ENCODE peak calls at places on chromosomes 3 and 15, in five cellular contexts. W, C, R, V and D are unnamed samples.

GRCh38 chr15:58003810-58004209 is 61.7 kb downstream of the ALDH1A2 start:
- DNase-seq in W (no peak), R (no peak), V (no peak), C (no peak), D (no peak)

GRCh38 chr3:30658328-30659052 is 52.1 kb downstream of the TGFBR2 start:
- DNase-seq in R (peak), W (peak), V (no peak), C (peak), D (peak)

GRCh38 chr3:133944181-133944580 is 48.5 kb upstream of the RAB6B start:
- DNase-seq in C (no peak), R (peak), W (no peak), V (no peak), D (peak)

GRCh38 chr3:85476891-85477495 is 518.2 kb downstream of the CADM2 start:
- DNase-seq in C (no peak), R (peak), W (no peak), V (no peak), D (peak)

GRCh38 chr3:78878011-78878410 is 889.8 kb downstream of the ROBO1 start:
- DNase-seq in R (peak), C (peak), V (no peak), W (no peak), D (no peak)

GRCh38 chr3:39962566-39962965 is 153.2 kb downstream of the MYRIP start:
- DNase-seq in W (no peak), R (peak), V (no peak), C (peak), D (no peak)

GRCh38 chr3:99842826-99843589 is 25.3 kb downstream of the CMSS1 start:
- DNase-seq in C (peak), W (peak), V (no peak), R (peak), D (peak)

GRCh38 chr3:197880361-197881339 is 69.3 kb upstream of the RPL35A start:
- DNase-seq in V (no peak), C (no peak), R (no peak), W (no peak), D (no peak)

GRCh38 chr3:44890852-44891251 is 16.4 kb downstream of the TGM4 start:
- DNase-seq in V (no peak), R (no peak), W (no peak), C (no peak), D (no peak)

GRCh38 chr15:87207945-87208580 is 1048.5 kb downstream of the NTRK3 start:
- DNase-seq in C (peak), R (peak), V (no peak), W (peak), D (peak)

GRCh38 chr3:42486814-42487569 is 15.5 kb upstream of the VIPR1 start:
- DNase-seq in R (no peak), C (no peak), W (no peak), V (no peak), D (no peak)

GRCh38 chr3:13332740-13333139 is 87.4 kb downstream of the NUP210 start:
- DNase-seq in V (no peak), R (no peak), C (no peak), W (no peak), D (no peak)

GRCh38 chr15:98120561-98120960 is 160.1 kb downstream of the ARRDC4 start:
- DNase-seq in R (no peak), W (peak), V (no peak), C (no peak), D (peak)

GRCh38 chr15:72751751-72752455 is 31.7 kb downstream of the ADPGK start:
- DNase-seq in V (no peak), W (no peak), C (peak), R (peak), D (no peak)

GRCh38 chr3:129487183-129487867 is 41.1 kb upstream of the RHO start:
- DNase-seq in W (no peak), R (peak), C (no peak), V (no peak), D (no peak)

GRCh38 chr3:192207661-192208060 is 519.7 kb downstream of the FGF12 start:
- DNase-seq in C (no peak), V (no peak), R (peak), W (no peak), D (peak)

GRCh38 chr3:66253790-66254620 is 33.2 kb downstream of the SLC25A26 start:
- DNase-seq in R (peak), V (no peak), C (peak), W (peak), D (peak)

GRCh38 chr15:65903296-65904073 is 34.2 kb downstream of the RAB11A start:
- DNase-seq in W (no peak), R (peak), V (no peak), C (peak), D (no peak)

GRCh38 chr3:165193392-165194268 is 2.6 kb downstream of the SLITRK3 start:
- DNase-seq in W (no peak), C (no peak), R (no peak), V (no peak), D (no peak)

GRCh38 chr15:81163961-81164800 is 30.1 kb downstream of the CFAP161 start:
- DNase-seq in C (peak), V (no peak), W (peak), R (peak), D (peak)

GRCh38 chr3:41117398-41117870 is 81.9 kb upstream of the CTNNB1 start:
- DNase-seq in V (peak), R (peak), W (peak), C (peak), D (peak)

GRCh38 chr3:29802057-29802456 is 521.2 kb downstream of the RBMS3 start:
- DNase-seq in W (no peak), V (no peak), R (no peak), C (no peak), D (no peak)

GRCh38 chr3:7309707-7310106 is 448.8 kb downstream of the GRM7 start:
- DNase-seq in R (peak), V (peak), W (peak), C (peak), D (no peak)

GRCh38 chr3:143307613-143308183 is 188.1 kb downstream of the CHST2 start:
- DNase-seq in C (peak), V (no peak), W (peak), R (peak), D (peak)

GRCh38 chr3:156763931-156764720 is 62.0 kb upstream of the LEKR1 start:
- DNase-seq in W (no peak), R (no peak), C (no peak), V (no peak), D (no peak)

GRCh38 chr3:100209948-100210776 is 50.6 kb upstream of the TBC1D23 start:
- DNase-seq in V (no peak), R (no peak), W (no peak), C (peak), D (no peak)

GRCh38 chr3:171646357-171647133 is 163.7 kb downstream of the PLD1 start:
- DNase-seq in R (peak), C (peak), W (peak), V (no peak), D (peak)

GRCh38 chr15:78110916-78111475 is 18.6 kb downstream of the SH2D7 start:
- DNase-seq in C (no peak), R (no peak), W (no peak), V (no peak), D (no peak)

GRCh38 chr3:45137656-45138181 is 8.5 kb downstream of the CDCP1 start:
- DNase-seq in V (no peak), C (peak), R (peak), W (no peak), D (peak)

DNA sequence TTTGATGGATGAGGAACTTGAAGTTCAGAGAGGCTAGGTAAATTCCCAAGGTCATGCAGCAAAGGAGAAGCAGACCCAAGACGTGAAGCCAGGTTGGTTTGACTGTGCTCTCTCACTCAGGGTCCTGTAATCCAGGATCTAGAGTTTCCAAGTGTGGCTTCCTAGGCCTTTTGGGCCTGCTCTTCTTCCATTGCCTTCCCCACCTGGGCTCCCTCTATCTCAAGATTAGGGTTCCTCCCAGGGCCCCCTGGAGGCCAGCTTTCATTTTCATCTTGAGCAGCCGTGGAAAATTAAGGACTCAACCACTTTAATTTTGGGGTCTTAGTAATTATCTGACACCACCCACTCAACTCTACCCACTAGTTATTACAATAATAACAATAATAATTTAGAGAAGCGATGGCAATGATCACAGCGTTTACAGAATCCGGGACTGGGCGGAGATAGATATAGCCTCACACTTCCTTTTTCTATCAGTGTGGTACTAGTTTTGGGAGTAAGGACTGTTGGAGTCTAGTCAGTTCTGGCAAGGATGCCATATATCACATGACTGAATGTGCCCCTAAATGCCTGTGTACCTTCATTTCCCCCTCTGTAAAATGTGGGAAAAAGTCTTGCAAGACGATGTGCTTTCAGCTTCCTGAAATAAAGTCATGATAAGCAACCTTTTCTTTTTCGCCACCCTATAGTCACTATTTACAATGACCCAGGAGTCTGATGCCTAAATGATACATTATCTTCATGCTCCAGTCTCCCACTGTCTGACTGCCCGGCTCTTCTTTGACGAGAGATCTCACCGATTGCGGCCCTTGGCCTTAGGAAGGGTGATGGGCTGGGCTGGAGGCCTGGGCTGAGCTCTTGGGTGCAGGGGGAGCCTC is 30.2 kb upstream of the MAGEF1 start:
- DNase-seq in W (no peak), R (no peak), C (no peak), V (no peak), D (no peak)
- TF ChIP-seq CTCF in W (no peak), R (no peak), C (no peak), V (no peak), D (no peak)

DNA sequence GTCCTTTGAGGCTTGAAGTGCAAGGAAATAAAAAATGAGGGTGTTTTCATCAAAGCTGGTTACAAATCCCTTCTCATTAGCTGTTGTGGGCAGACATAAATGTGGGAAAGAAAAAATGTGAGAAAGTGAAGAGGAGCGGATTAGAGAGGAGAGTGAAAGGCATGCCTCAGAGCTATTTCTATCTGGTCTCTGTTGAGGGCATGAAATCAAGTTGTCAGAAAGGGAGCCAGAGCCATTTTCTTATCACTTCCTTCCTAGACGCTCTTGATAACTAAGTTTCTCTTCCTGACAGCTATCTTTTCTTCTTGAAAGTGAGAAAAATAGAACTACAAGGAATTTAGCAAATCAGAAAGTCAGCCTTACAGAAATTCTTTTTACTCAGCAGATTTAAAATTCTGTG is 20.8 kb upstream of the CAPN3 start:
- DNase-seq in R (no peak), W (no peak), C (no peak), V (no peak), D (no peak)
- H3K4me3 ChIP-seq in R (no peak), W (no peak), C (no peak), V (no peak), D (no peak)

GRCh38 chr3:150238995-150239612 is 169.0 kb upstream of the TSC22D2 start:
- DNase-seq in C (no peak), V (no peak), R (no peak), W (peak), D (peak)
- TF ChIP-seq CTCF in C (no peak), V (no peak), R (peak), W (peak), D (peak)

GRCh38 chr3:10815487-10815886 is 541 bp upstream of the SLC6A11 start:
- DNase-seq in V (no peak), W (no peak), R (no peak), C (no peak), D (no peak)
- H3K4me3 ChIP-seq in V (no peak), W (no peak), R (no peak), C (no peak), D (no peak)

GRCh38 chr3:89312141-89312540 is 204.7 kb downstream of the EPHA3 start:
- DNase-seq in V (no peak), W (no peak), C (no peak), R (no peak), D (no peak)

GRCh38 chr3:89320186-89320585 is 212.8 kb downstream of the EPHA3 start:
- DNase-seq in V (no peak), W (no peak), R (no peak), C (no peak), D (no peak)

GRCh38 chr3:89315750-89316149 is 208.3 kb downstream of the EPHA3 start:
- DNase-seq in W (no peak), V (no peak), R (peak), C (no peak), D (no peak)

DNA sequence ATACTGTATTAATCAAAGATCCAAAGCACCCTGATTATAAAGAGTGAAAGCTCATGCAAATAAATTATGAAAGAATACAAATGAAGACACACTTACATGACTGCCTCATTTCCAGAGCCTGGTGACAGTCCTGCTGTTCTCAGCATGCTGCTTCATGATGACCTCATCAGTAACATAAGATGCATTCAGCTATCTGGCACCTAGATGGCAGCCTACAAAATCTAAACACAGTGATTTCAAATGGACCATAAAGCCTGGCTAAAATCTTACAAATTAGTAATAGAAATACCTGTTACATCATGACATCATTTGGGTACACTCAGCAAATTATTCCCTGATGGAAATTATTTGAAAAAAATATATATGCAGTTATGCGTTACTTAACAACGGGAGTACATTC is 207.0 kb downstream of the EPHA3 start:
- DNase-seq in C (peak), W (peak), R (peak), V (no peak), D (peak)
- TF ChIP-seq CTCF in C (peak), W (peak), R (peak), V (no peak), D (peak)